ENCODE peak calls at places on chromosome 2, in six cellular contexts. One of them, this sample, is unnamed.
A peak's percentile ranks its signal among the peaks of the same experiment; 100 is the strongest.

GRCh38 chr2:97740590-97741182 is 27.3 kb downstream of the ZAP70 start:
- DNase-seq in putamen: no peak
- DNase-seq in IMR-90: peak; percentile 14
- DNase-seq in occipital lobe: no peak
- DNase-seq in GM10248: peak; percentile 87
- DNase-seq in effector memory CD4-positive, alpha-beta T cell: no peak
- DNase-seq in this sample: no peak

GRCh38 chr2:227862227-227862740 is 9.1 kb upstream of the DAW1 start:
- DNase-seq in IMR-90: peak; percentile 64
- DNase-seq in occipital lobe: no peak
- DNase-seq in GM10248: peak; percentile 57
- DNase-seq in putamen: no peak
- DNase-seq in effector memory CD4-positive, alpha-beta T cell: no peak
- DNase-seq in this sample: no peak

GRCh38 chr2:127083819-127084503 is 23.0 kb downstream of the BIN1 start:
- DNase-seq in GM10248: no peak
- DNase-seq in IMR-90: peak; percentile 98
- DNase-seq in occipital lobe: peak; percentile 76
- DNase-seq in effector memory CD4-positive, alpha-beta T cell: no peak
- DNase-seq in putamen: no peak
- DNase-seq in this sample: no peak

GRCh38 chr2:161265874-161266273 is 42.4 kb upstream of the PSMD14 start:
- DNase-seq in occipital lobe: no peak
- DNase-seq in GM10248: no peak
- DNase-seq in putamen: no peak
- DNase-seq in effector memory CD4-positive, alpha-beta T cell: no peak
- DNase-seq in IMR-90: no peak
- DNase-seq in this sample: no peak

GRCh38 chr2:217489145-217489960 is 513.4 kb downstream of the TNS1 start:
- DNase-seq in putamen: peak; percentile 35
- DNase-seq in IMR-90: no peak
- DNase-seq in occipital lobe: no peak
- DNase-seq in GM10248: no peak
- DNase-seq in effector memory CD4-positive, alpha-beta T cell: no peak
- DNase-seq in this sample: no peak

GRCh38 chr2:176385838-176386237 is 116.6 kb downstream of the MTX2 start:
- DNase-seq in occipital lobe: no peak
- DNase-seq in putamen: no peak
- DNase-seq in GM10248: no peak
- DNase-seq in IMR-90: no peak
- DNase-seq in effector memory CD4-positive, alpha-beta T cell: no peak
- DNase-seq in this sample: no peak

GRCh38 chr2:74502720-74503505 is 3.5 kb upstream of the LBX2 start:
- DNase-seq in putamen: no peak
- DNase-seq in effector memory CD4-positive, alpha-beta T cell: no peak
- DNase-seq in occipital lobe: no peak
- DNase-seq in GM10248: peak; percentile 80
- DNase-seq in IMR-90: peak; percentile 84
- DNase-seq in this sample: no peak

GRCh38 chr2:234578389-234578788 is 81.5 kb upstream of the ARL4C start:
- DNase-seq in effector memory CD4-positive, alpha-beta T cell: no peak
- DNase-seq in IMR-90: no peak
- DNase-seq in putamen: no peak
- DNase-seq in GM10248: no peak
- DNase-seq in occipital lobe: no peak
- DNase-seq in this sample: no peak

GRCh38 chr2:47174731-47175361 is 19.7 kb upstream of the STPG4 start:
- DNase-seq in putamen: no peak
- DNase-seq in effector memory CD4-positive, alpha-beta T cell: peak; percentile 34
- DNase-seq in IMR-90: peak; percentile 62
- DNase-seq in occipital lobe: no peak
- DNase-seq in GM10248: peak; percentile 22
- DNase-seq in this sample: peak; percentile 10

GRCh38 chr2:229363126-229363814 is 92.2 kb upstream of the PID1 start:
- DNase-seq in occipital lobe: no peak
- DNase-seq in GM10248: no peak
- DNase-seq in effector memory CD4-positive, alpha-beta T cell: no peak
- DNase-seq in putamen: no peak
- DNase-seq in IMR-90: no peak
- DNase-seq in this sample: no peak

GRCh38 chr2:9771481-9772017 is 71.7 kb upstream of the TAF1B start:
- DNase-seq in GM10248: no peak
- DNase-seq in IMR-90: peak; percentile 80
- DNase-seq in putamen: no peak
- DNase-seq in occipital lobe: peak; percentile 30
- DNase-seq in effector memory CD4-positive, alpha-beta T cell: no peak
- DNase-seq in this sample: no peak

GRCh38 chr2:197952540-197953202 is 148.3 kb downstream of the PLCL1 start:
- DNase-seq in putamen: no peak
- DNase-seq in GM10248: no peak
- DNase-seq in IMR-90: no peak
- DNase-seq in effector memory CD4-positive, alpha-beta T cell: no peak
- DNase-seq in occipital lobe: no peak
- DNase-seq in this sample: no peak

GRCh38 chr2:3620834-3621233 is 25.9 kb downstream of the COLEC11 start:
- DNase-seq in effector memory CD4-positive, alpha-beta T cell: no peak
- DNase-seq in occipital lobe: no peak
- DNase-seq in putamen: no peak
- DNase-seq in IMR-90: peak; percentile 24
- DNase-seq in GM10248: no peak
- DNase-seq in this sample: no peak

GRCh38 chr2:160209457-160209856 is 9.4 kb upstream of the ITGB6 start:
- DNase-seq in IMR-90: peak; percentile 99
- DNase-seq in occipital lobe: no peak
- DNase-seq in effector memory CD4-positive, alpha-beta T cell: no peak
- DNase-seq in GM10248: no peak
- DNase-seq in putamen: no peak
- DNase-seq in this sample: no peak

GRCh38 chr2:64989126-64989981 is at the start of gene SLC1A4:
- DNase-seq in occipital lobe: peak; percentile 92
- DNase-seq in IMR-90: peak; percentile 88
- DNase-seq in putamen: peak; percentile 91
- DNase-seq in effector memory CD4-positive, alpha-beta T cell: peak; percentile 67
- DNase-seq in GM10248: peak; percentile 94
- DNase-seq in this sample: peak; percentile 75

GRCh38 chr2:239793086-239793485 is 232.1 kb downstream of the NDUFA10 start:
- DNase-seq in putamen: no peak
- DNase-seq in effector memory CD4-positive, alpha-beta T cell: no peak
- DNase-seq in occipital lobe: no peak
- DNase-seq in GM10248: no peak
- DNase-seq in IMR-90: no peak
- DNase-seq in this sample: no peak

GRCh38 chr2:240183370-240184197 is 43.1 kb upstream of the OTOS start:
- DNase-seq in effector memory CD4-positive, alpha-beta T cell: no peak
- DNase-seq in GM10248: no peak
- DNase-seq in IMR-90: no peak
- DNase-seq in occipital lobe: no peak
- DNase-seq in putamen: no peak
- DNase-seq in this sample: no peak

GRCh38 chr2:176124358-176125214 is 2.1 kb downstream of the HOXD9 start:
- DNase-seq in effector memory CD4-positive, alpha-beta T cell: no peak
- DNase-seq in putamen: no peak
- DNase-seq in GM10248: no peak
- DNase-seq in IMR-90: no peak
- DNase-seq in occipital lobe: no peak
- DNase-seq in this sample: no peak

GRCh38 chr2:173760553-173760952 is 204.6 kb downstream of the SP3 start:
- DNase-seq in putamen: no peak
- DNase-seq in occipital lobe: no peak
- DNase-seq in GM10248: no peak
- DNase-seq in effector memory CD4-positive, alpha-beta T cell: no peak
- DNase-seq in IMR-90: peak; percentile 41
- DNase-seq in this sample: no peak

GRCh38 chr2:159855153-159856140 is 57.4 kb upstream of the CD302 start:
- DNase-seq in putamen: no peak
- DNase-seq in occipital lobe: no peak
- DNase-seq in GM10248: no peak
- DNase-seq in effector memory CD4-positive, alpha-beta T cell: no peak
- DNase-seq in IMR-90: no peak
- DNase-seq in this sample: no peak

GRCh38 chr2:57536535-57537231 is 509.9 kb upstream of the VRK2 start:
- DNase-seq in occipital lobe: no peak
- DNase-seq in effector memory CD4-positive, alpha-beta T cell: no peak
- DNase-seq in putamen: no peak
- DNase-seq in GM10248: no peak
- DNase-seq in IMR-90: no peak
- DNase-seq in this sample: no peak

GRCh38 chr2:46167924-46168323 is 129.3 kb upstream of the EPAS1 start:
- DNase-seq in occipital lobe: no peak
- DNase-seq in GM10248: no peak
- DNase-seq in putamen: no peak
- DNase-seq in IMR-90: no peak
- DNase-seq in effector memory CD4-positive, alpha-beta T cell: no peak
- DNase-seq in this sample: no peak

GRCh38 chr2:215607790-215608189 is 171.9 kb upstream of the FN1 start:
- DNase-seq in IMR-90: peak; percentile 50
- DNase-seq in occipital lobe: no peak
- DNase-seq in effector memory CD4-positive, alpha-beta T cell: no peak
- DNase-seq in putamen: no peak
- DNase-seq in GM10248: no peak
- DNase-seq in this sample: no peak

GRCh38 chr2:142936629-142937028 is 59.2 kb downstream of the KYNU start:
- DNase-seq in occipital lobe: no peak
- DNase-seq in GM10248: no peak
- DNase-seq in IMR-90: no peak
- DNase-seq in putamen: no peak
- DNase-seq in effector memory CD4-positive, alpha-beta T cell: no peak
- DNase-seq in this sample: no peak

GRCh38 chr2:2097549-2097948 is 233.5 kb downstream of the MYT1L start:
- DNase-seq in occipital lobe: no peak
- DNase-seq in IMR-90: no peak
- DNase-seq in effector memory CD4-positive, alpha-beta T cell: no peak
- DNase-seq in GM10248: no peak
- DNase-seq in putamen: no peak
- DNase-seq in this sample: no peak

This sample was measured in activated T-helper 1 cell treated with Interleukin-2 at 50 U/mL for 16 hours.